ENCODE peak calls at places on chromosomes 4 and X, in eight cellular contexts. L, J, A, X, U, Y, T and G are unnamed samples.

GRCh38 chr4:64822405-64822804 is 413.2 kb upstream of the TECRL start:
- DNase-seq in L (no peak), J (no peak), A (no peak), X (no peak), U (no peak), Y (no peak), T (no peak), G (no peak)

GRCh38 chr4:185035284-185035683 is 17.0 kb downstream of the HELT start:
- DNase-seq in L (no peak), J (no peak), A (no peak), X (no peak), U (no peak), Y (no peak), T (no peak), G (no peak)

GRCh38 chrX:47809065-47809788 is 27.5 kb upstream of the ZNF81 start:
- DNase-seq in L (no peak), J (no peak), A (no peak), X (no peak), U (no peak), Y (no peak), T (no peak), G (no peak)

GRCh38 chr4:2948895-2949781 is 14.1 kb downstream of the NOP14 start:
- DNase-seq in L (no peak), J (no peak), A (no peak), X (no peak), U (no peak), Y (no peak), T (no peak), G (no peak)

GRCh38 chrX:39755152-39756032 is 342.4 kb downstream of the BCOR start:
- DNase-seq in L (peak; percentile 77), J (peak; percentile 88), A (peak; percentile 63), X (peak; percentile 68), U (peak; percentile 92), Y (peak; percentile 84), T (peak; percentile 88), G (no peak)

GRCh38 chr4:88008133-88008621 is 742 bp downstream of the PKD2 start:
- DNase-seq in L (peak; percentile 19), J (no peak), A (peak; percentile 48), X (peak; percentile 69), U (no peak), Y (peak; percentile 64), T (no peak), G (no peak)

GRCh38 chrX:53048169-53049126 is at the start of gene GPR173:
- DNase-seq in L (peak; percentile 40), J (no peak), A (peak; percentile 50), X (peak; percentile 83), U (no peak), Y (no peak), T (peak; percentile 54), G (no peak)

GRCh38 chr4:44186096-44186849 is 262.3 kb downstream of the KCTD8 start:
- DNase-seq in L (no peak), J (no peak), A (peak; percentile 32), X (no peak), U (no peak), Y (no peak), T (no peak), G (no peak)